ENCODE peak calls at places on chromosomes 16 and 17, in eight cellular contexts. G is mesendoderm, V is SW480, D is AG08395, X is nephron progenitor cell, U is epithelial cell of esophagus, J is caudate nucleus, K is lower leg skin. Q is an unnamed sample.

GRCh38 chr17:77885678-77886386 is 72.7 kb upstream of the TNRC6C start:
- DNase-seq in V (no peak), K (no peak), G (no peak), X (no peak), J (no peak), D (no peak), U (no peak), Q (no peak)

GRCh38 chr17:52027620-52028019 is 130.9 kb downstream of the CA10 start:
- DNase-seq in D (peak), K (no peak), X (no peak), U (peak), G (no peak), J (no peak), V (no peak), Q (no peak)

GRCh38 chr16:84607694-84608093 is 10.2 kb downstream of the COTL1 start:
- DNase-seq in K (no peak), U (no peak), V (no peak), J (no peak), X (no peak), D (no peak), G (no peak), Q (no peak)

GRCh38 chr16:74309789-74310781 is 13.5 kb downstream of the PSMD7 start:
- DNase-seq in G (peak), V (peak), U (peak), J (no peak), K (no peak), D (peak), X (peak), Q (no peak)

GRCh38 chr17:30922235-30922993 is 669 bp downstream of the ADAP2 start:
- DNase-seq in V (no peak), K (peak), G (peak), X (peak), D (no peak), J (no peak), U (no peak), Q (no peak)

GRCh38 chr17:70137451-70138230 is 31.7 kb upstream of the KCNJ2 start:
- DNase-seq in X (no peak), D (peak), J (no peak), G (peak), V (peak), K (peak), U (peak), Q (no peak)

GRCh38 chr16:86789621-86790051 is 211.3 kb downstream of the FOXL1 start:
- DNase-seq in D (peak), X (peak), V (no peak), J (no peak), G (peak), U (no peak), K (no peak), Q (no peak)

GRCh38 chr17:37305406-37305905 is 70.3 kb upstream of the C17orf78 start:
- DNase-seq in J (no peak), X (no peak), K (no peak), D (no peak), U (peak), V (no peak), G (no peak), Q (no peak)

GRCh38 chr17:29933379-29933778 is 3.4 kb upstream of the SSH2 start:
- DNase-seq in X (no peak), G (peak), J (no peak), V (peak), U (peak), K (no peak), D (no peak), Q (no peak)

GRCh38 chr17:31052187-31052889 is 42.4 kb upstream of the NF1 start:
- DNase-seq in G (peak), D (peak), U (peak), K (peak), X (no peak), V (peak), J (no peak), Q (peak)

Q was measured in amniotic stem cell.